ENCODE peak calls at places on chromosomes 3 and 15, in six cellular contexts. One of them, this sample, is unnamed. For H3K4me1 and H3K36me3, the result is how much of the 10 kb centered on the place peaks cover.

GRCh38 chr15:98853593-98854420 is 153.8 kb downstream of the PGPEP1L start:
- DNase-seq in stomach: no peak
- DNase-seq in tibial nerve: no peak
- DNase-seq in psoas muscle: no peak
- DNase-seq in mesendoderm: no peak
- DNase-seq in CD4-positive, alpha-beta memory T cell: no peak
- DNase-seq in this sample: no peak

GRCh38 chr3:188301147-188301546 is 147.2 kb downstream of the LPP start:
- DNase-seq in psoas muscle: no peak
- DNase-seq in mesendoderm: no peak
- DNase-seq in stomach: no peak
- DNase-seq in CD4-positive, alpha-beta memory T cell: no peak
- DNase-seq in tibial nerve: no peak
- DNase-seq in this sample: no peak

GRCh38 chr3:45760878-45761711 is 35.2 kb downstream of the SLC6A20 start:
- DNase-seq in mesendoderm: peak
- DNase-seq in CD4-positive, alpha-beta memory T cell: peak
- DNase-seq in tibial nerve: no peak
- DNase-seq in psoas muscle: no peak
- DNase-seq in stomach: peak
- DNase-seq in this sample: peak

GRCh38 chr3:15982667-15983145 is 184.9 kb upstream of the ANKRD28 start:
- DNase-seq in CD4-positive, alpha-beta memory T cell: no peak
- DNase-seq in tibial nerve: no peak
- DNase-seq in stomach: no peak
- DNase-seq in psoas muscle: peak
- DNase-seq in mesendoderm: no peak
- DNase-seq in this sample: no peak

GRCh38 chr3:14143826-14144225 is 19.0 kb downstream of the TMEM43 start:
- DNase-seq in tibial nerve: no peak
- DNase-seq in stomach: no peak
- DNase-seq in mesendoderm: peak
- DNase-seq in psoas muscle: no peak
- DNase-seq in CD4-positive, alpha-beta memory T cell: no peak
- DNase-seq in this sample: no peak

GRCh38 chr3:143827425-143827824 is 20.8 kb downstream of the SLC9A9 start:
- DNase-seq in psoas muscle: no peak
- DNase-seq in tibial nerve: no peak
- DNase-seq in stomach: no peak
- DNase-seq in mesendoderm: no peak
- DNase-seq in CD4-positive, alpha-beta memory T cell: no peak
- DNase-seq in this sample: no peak

GRCh38 chr3:34676431-34676830 is 878.0 kb downstream of the PDCD6IP start:
- DNase-seq in psoas muscle: no peak
- DNase-seq in mesendoderm: no peak
- DNase-seq in tibial nerve: no peak
- DNase-seq in CD4-positive, alpha-beta memory T cell: no peak
- DNase-seq in stomach: no peak
- DNase-seq in this sample: no peak

GRCh38 chr15:90286678-90287077 is 21.2 kb downstream of the NGRN start:
- DNase-seq in stomach: no peak
- DNase-seq in tibial nerve: no peak
- DNase-seq in mesendoderm: peak
- DNase-seq in CD4-positive, alpha-beta memory T cell: peak
- DNase-seq in psoas muscle: no peak
- DNase-seq in this sample: peak

GRCh38 chr3:24686764-24687163 is 192.1 kb upstream of the THRB start:
- DNase-seq in CD4-positive, alpha-beta memory T cell: no peak
- DNase-seq in mesendoderm: no peak
- DNase-seq in psoas muscle: no peak
- DNase-seq in stomach: no peak
- DNase-seq in tibial nerve: no peak
- DNase-seq in this sample: no peak

GRCh38 chr3:45666729-45667440 is 22.3 kb upstream of the SACM1L start:
- DNase-seq in psoas muscle: peak
- DNase-seq in mesendoderm: no peak
- DNase-seq in tibial nerve: no peak
- DNase-seq in CD4-positive, alpha-beta memory T cell: no peak
- DNase-seq in stomach: no peak
- DNase-seq in this sample: no peak

GRCh38 chr3:158573714-158574113 is 2.7 kb downstream of the MLF1 start:
- DNase-seq in CD4-positive, alpha-beta memory T cell: no peak
- DNase-seq in tibial nerve: no peak
- DNase-seq in stomach: no peak
- DNase-seq in psoas muscle: no peak
- DNase-seq in mesendoderm: peak
- DNase-seq in this sample: no peak

GRCh38 chr3:125434582-125435011 is 59.5 kb upstream of the ZNF148 start:
- DNase-seq in stomach: no peak
- DNase-seq in CD4-positive, alpha-beta memory T cell: no peak
- DNase-seq in tibial nerve: no peak
- DNase-seq in psoas muscle: no peak
- DNase-seq in mesendoderm: no peak
- DNase-seq in this sample: no peak

GRCh38 chr15:76181705-76182107 is 121.9 kb downstream of the TMEM266 start:
- DNase-seq in tibial nerve: no peak
- DNase-seq in stomach: no peak
- DNase-seq in psoas muscle: no peak
- DNase-seq in CD4-positive, alpha-beta memory T cell: peak
- DNase-seq in mesendoderm: no peak
- DNase-seq in this sample: peak

GRCh38 chr3:111545349-111545748 is 3.4 kb downstream of the CD96 start:
- DNase-seq in CD4-positive, alpha-beta memory T cell: no peak
- DNase-seq in mesendoderm: no peak
- DNase-seq in psoas muscle: no peak
- DNase-seq in tibial nerve: no peak
- DNase-seq in stomach: no peak
- DNase-seq in this sample: no peak

GRCh38 chr3:71551286-71551919 is 32.1 kb downstream of the FOXP1 start:
- DNase-seq in psoas muscle: no peak
- DNase-seq in tibial nerve: no peak
- DNase-seq in mesendoderm: no peak
- DNase-seq in stomach: no peak
- DNase-seq in CD4-positive, alpha-beta memory T cell: no peak
- DNase-seq in this sample: no peak

GRCh38 chr3:187746479-187747335 is 1.4 kb upstream of the BCL6 start:
- DNase-seq in CD4-positive, alpha-beta memory T cell: no peak
- DNase-seq in psoas muscle: no peak
- DNase-seq in mesendoderm: peak
- DNase-seq in tibial nerve: no peak
- DNase-seq in stomach: no peak
- DNase-seq in this sample: peak

GRCh38 chr3:157119369-157119951 is 40.5 kb downstream of the CCNL1 start:
- DNase-seq in tibial nerve: no peak
- DNase-seq in stomach: no peak
- DNase-seq in mesendoderm: peak
- DNase-seq in psoas muscle: no peak
- DNase-seq in CD4-positive, alpha-beta memory T cell: peak
- DNase-seq in this sample: no peak

GRCh38 chr3:183275418-183275817 is 22.4 kb downstream of the B3GNT5 start:
- DNase-seq in stomach: no peak
- DNase-seq in psoas muscle: no peak
- DNase-seq in tibial nerve: no peak
- DNase-seq in CD4-positive, alpha-beta memory T cell: no peak
- DNase-seq in mesendoderm: no peak
- DNase-seq in this sample: no peak

GRCh38 chr3:30770387-30770786 is 124.1 kb downstream of the GADL1 start:
- DNase-seq in psoas muscle: peak
- DNase-seq in CD4-positive, alpha-beta memory T cell: no peak
- DNase-seq in tibial nerve: peak
- DNase-seq in mesendoderm: peak
- DNase-seq in stomach: no peak
- DNase-seq in this sample: no peak

GRCh38 chr15:68402432-68403160 is 29.4 kb downstream of the ITGA11 start:
- DNase-seq in mesendoderm: no peak
- DNase-seq in CD4-positive, alpha-beta memory T cell: no peak
- DNase-seq in tibial nerve: no peak
- DNase-seq in stomach: peak
- DNase-seq in psoas muscle: no peak
- DNase-seq in this sample: no peak

GRCh38 chr3:68915973-68916372 is 16.4 kb downstream of the TAFA4 start:
- DNase-seq in tibial nerve: no peak
- DNase-seq in mesendoderm: no peak
- DNase-seq in psoas muscle: no peak
- DNase-seq in stomach: no peak
- DNase-seq in CD4-positive, alpha-beta memory T cell: no peak
- DNase-seq in this sample: no peak

GRCh38 chr3:180329847-180330246 is 272.1 kb upstream of the TTC14 start:
- DNase-seq in mesendoderm: no peak
- DNase-seq in CD4-positive, alpha-beta memory T cell: no peak
- DNase-seq in stomach: no peak
- DNase-seq in psoas muscle: no peak
- DNase-seq in tibial nerve: no peak
- DNase-seq in this sample: no peak

GRCh38 chr3:57105585-57105984 is 45.1 kb downstream of the SPATA12 start:
- DNase-seq in tibial nerve: no peak
- DNase-seq in stomach: no peak
- DNase-seq in CD4-positive, alpha-beta memory T cell: no peak
- DNase-seq in psoas muscle: no peak
- DNase-seq in mesendoderm: no peak
- DNase-seq in this sample: no peak

GRCh38 chr3:111715911-111716523 is 120.9 kb upstream of the ZBED2 start:
- DNase-seq in mesendoderm: peak
- DNase-seq in tibial nerve: no peak
- DNase-seq in CD4-positive, alpha-beta memory T cell: peak
- DNase-seq in psoas muscle: peak
- DNase-seq in stomach: peak
- DNase-seq in this sample: no peak

GRCh38 chr15:81225161-81225671 is 28.5 kb downstream of the IL16 start:
- DNase-seq in tibial nerve: peak
- DNase-seq in mesendoderm: no peak
- DNase-seq in psoas muscle: peak
- DNase-seq in CD4-positive, alpha-beta memory T cell: no peak
- DNase-seq in stomach: no peak
- DNase-seq in this sample: no peak

GRCh38 chr15:37101634-37102314 is 1.4 kb upstream of the MEIS2 start:
- DNase-seq in stomach: peak
- DNase-seq in tibial nerve: no peak
- DNase-seq in CD4-positive, alpha-beta memory T cell: no peak
- DNase-seq in mesendoderm: peak
- DNase-seq in psoas muscle: peak
- DNase-seq in this sample: no peak

GRCh38 chr3:10553586-10554235 is 48.3 kb upstream of the ATP2B2 start:
- DNase-seq in stomach: no peak
- DNase-seq in tibial nerve: no peak
- DNase-seq in mesendoderm: peak
- DNase-seq in psoas muscle: no peak
- DNase-seq in CD4-positive, alpha-beta memory T cell: peak
- DNase-seq in this sample: peak

GRCh38 chr15:40953713-40954074 is 423 bp downstream of the CHAC1 start:
- DNase-seq in mesendoderm: no peak
- DNase-seq in CD4-positive, alpha-beta memory T cell: no peak
- DNase-seq in psoas muscle: no peak
- DNase-seq in tibial nerve: no peak
- DNase-seq in stomach: no peak
- DNase-seq in this sample: no peak

GRCh38 chr15:65528461-65529060 is 1.7 kb upstream of the HACD3 start:
- DNase-seq in CD4-positive, alpha-beta memory T cell: no peak
- DNase-seq in stomach: no peak
- DNase-seq in psoas muscle: no peak
- DNase-seq in mesendoderm: no peak
- DNase-seq in tibial nerve: no peak
- DNase-seq in this sample: no peak

GRCh38 chr3:110894574-110894973 is 177.0 kb upstream of the NECTIN3 start:
- DNase-seq in CD4-positive, alpha-beta memory T cell: no peak
- DNase-seq in tibial nerve: no peak
- DNase-seq in mesendoderm: no peak
- DNase-seq in psoas muscle: no peak
- DNase-seq in stomach: no peak
- DNase-seq in this sample: no peak

GRCh38 chr3:102235679-102236078 is 199.1 kb upstream of the ZPLD1 start:
- DNase-seq in psoas muscle: no peak
- DNase-seq in CD4-positive, alpha-beta memory T cell: no peak
- DNase-seq in tibial nerve: no peak
- DNase-seq in stomach: no peak
- DNase-seq in mesendoderm: peak
- DNase-seq in this sample: no peak

GRCh38 chr15:91864669-91865068 is 11.2 kb downstream of the SLCO3A1 start:
- DNase-seq in CD4-positive, alpha-beta memory T cell: no peak
- DNase-seq in tibial nerve: no peak
- DNase-seq in psoas muscle: no peak
- DNase-seq in mesendoderm: no peak
- DNase-seq in stomach: no peak
- DNase-seq in this sample: no peak
- H3K4me1 ChIP-seq in CD4-positive, alpha-beta memory T cell: half or more
- H3K4me1 ChIP-seq in tibial nerve: under half
- H3K4me1 ChIP-seq in psoas muscle: under half
- H3K4me1 ChIP-seq in mesendoderm: under half
- H3K4me1 ChIP-seq in stomach: under half
- H3K4me1 ChIP-seq in this sample: half or more

GRCh38 chr3:89373459-89373858 is 266.0 kb downstream of the EPHA3 start:
- DNase-seq in psoas muscle: no peak
- DNase-seq in mesendoderm: peak
- DNase-seq in tibial nerve: no peak
- DNase-seq in stomach: no peak
- DNase-seq in CD4-positive, alpha-beta memory T cell: no peak
- DNase-seq in this sample: no peak
- H3K36me3 ChIP-seq in psoas muscle: under half
- H3K36me3 ChIP-seq in mesendoderm: under half
- H3K36me3 ChIP-seq in tibial nerve: under half
- H3K36me3 ChIP-seq in stomach: under half
- H3K36me3 ChIP-seq in CD4-positive, alpha-beta memory T cell: under half
- H3K36me3 ChIP-seq in this sample: under half

GRCh38 chr3:149970716-149971402 is at the start of gene PFN2:
- DNase-seq in stomach: peak
- DNase-seq in mesendoderm: peak
- DNase-seq in CD4-positive, alpha-beta memory T cell: peak
- DNase-seq in tibial nerve: peak
- DNase-seq in psoas muscle: peak
- DNase-seq in this sample: peak
- H3K27ac ChIP-seq in stomach: peak
- H3K27ac ChIP-seq in mesendoderm: peak
- H3K27ac ChIP-seq in CD4-positive, alpha-beta memory T cell: peak
- H3K27ac ChIP-seq in tibial nerve: peak
- H3K27ac ChIP-seq in psoas muscle: peak
- H3K27ac ChIP-seq in this sample: peak

GRCh38 chr3:151281671-151282334 is 3.5 kb upstream of the P2RY14 start:
- DNase-seq in CD4-positive, alpha-beta memory T cell: no peak
- DNase-seq in psoas muscle: no peak
- DNase-seq in mesendoderm: no peak
- DNase-seq in tibial nerve: no peak
- DNase-seq in stomach: no peak
- DNase-seq in this sample: no peak
- H3K4me1 ChIP-seq in CD4-positive, alpha-beta memory T cell: under half
- H3K4me1 ChIP-seq in psoas muscle: under half
- H3K4me1 ChIP-seq in mesendoderm: under half
- H3K4me1 ChIP-seq in tibial nerve: under half
- H3K4me1 ChIP-seq in stomach: under half
- H3K4me1 ChIP-seq in this sample: under half

GRCh38 chr15:34179257-34179656 is 30.6 kb downstream of the KATNBL1 start:
- DNase-seq in mesendoderm: no peak
- DNase-seq in psoas muscle: no peak
- DNase-seq in stomach: no peak
- DNase-seq in tibial nerve: no peak
- DNase-seq in CD4-positive, alpha-beta memory T cell: no peak
- DNase-seq in this sample: no peak
- H3K36me3 ChIP-seq in mesendoderm: under half
- H3K36me3 ChIP-seq in psoas muscle: under half
- H3K36me3 ChIP-seq in stomach: under half
- H3K36me3 ChIP-seq in tibial nerve: under half
- H3K36me3 ChIP-seq in CD4-positive, alpha-beta memory T cell: under half
- H3K36me3 ChIP-seq in this sample: under half